ENCODE peak calls at places on chromosome 12, in five cellular contexts. B is CD8-positive, alpha-beta memory T cell; F is neuronal stem cell; S is dermis blood vessel endothelial cell; R is kidney glomerular epithelial cell. V is an unnamed sample.

GRCh38 chr12:1167784-1168183 is 176.8 kb downstream of the ERC1 start:
- DNase-seq in B (no peak), F (no peak), S (no peak), R (no peak), V (no peak)

GRCh38 chr12:70271025-70271424 is 27.8 kb downstream of the CNOT2 start:
- DNase-seq in R (peak), B (no peak), F (no peak), S (no peak), V (no peak)

GRCh38 chr12:34406228-34406995 is 384.1 kb downstream of the ALG10 start:
- DNase-seq in B (peak), F (no peak), R (no peak), S (no peak), V (no peak)

GRCh38 chr12:26496170-26496569 is 300.8 kb downstream of the SSPN start:
- DNase-seq in B (no peak), F (no peak), S (no peak), R (no peak), V (no peak)

GRCh38 chr12:18794000-18794399 is 56.1 kb downstream of the CAPZA3 start:
- DNase-seq in F (no peak), R (no peak), S (no peak), B (no peak), V (no peak)

GRCh38 chr12:7797698-7798398 is 8.6 kb downstream of the NANOG start:
- DNase-seq in F (no peak), S (no peak), R (no peak), B (no peak), V (no peak)

GRCh38 chr12:76549131-76549530 is 10.4 kb downstream of the OSBPL8 start:
- DNase-seq in B (no peak), R (no peak), S (no peak), F (no peak), V (no peak)

GRCh38 chr12:14907953-14908352 is 22.3 kb upstream of the MGP start:
- DNase-seq in S (no peak), F (no peak), R (no peak), B (no peak), V (no peak)

GRCh38 chr12:71719647-71720370 is 33.9 kb downstream of the TMEM19 start:
- DNase-seq in F (no peak), R (no peak), S (no peak), B (no peak), V (no peak)

GRCh38 chr12:8692573-8692972 is 5.2 kb upstream of the RIMKLB start:
- DNase-seq in F (peak), S (peak), B (no peak), R (peak), V (peak)

GRCh38 chr12:71636704-71637115 is 26.9 kb downstream of the ZFC3H1 start:
- DNase-seq in S (peak), R (peak), B (no peak), F (peak), V (no peak)

GRCh38 chr12:87656311-87656710 is 372.9 kb downstream of the C12orf50 start:
- DNase-seq in F (no peak), B (no peak), S (no peak), R (no peak), V (no peak)

GRCh38 chr12:48824112-48824511 is 5.8 kb downstream of the CACNB3 start:
- DNase-seq in S (no peak), B (peak), R (no peak), F (no peak), V (no peak)

GRCh38 chr12:24788886-24789285 is 160.0 kb downstream of the BCAT1 start:
- DNase-seq in B (no peak), S (no peak), F (no peak), R (no peak), V (no peak)

GRCh38 chr12:109892165-109892715 is 7.8 kb upstream of the TCHP start:
- DNase-seq in R (no peak), S (no peak), B (no peak), F (no peak), V (no peak)